ENCODE peak calls at places on chromosomes 11 and 22, in eight cellular contexts. One of them, this sample, is unnamed.

GRCh38 chr11:68002943-68003845 is 703 bp downstream of the UNC93B1 start:
- DNase-seq in HCT116: no peak
- DNase-seq in body of pancreas: peak; percentile 67
- DNase-seq in left ventricle myocardium inferior: no peak
- DNase-seq in choroid plexus epithelial cell: no peak
- DNase-seq in heart right ventricle: no peak
- DNase-seq in SK-N-MC: no peak
- DNase-seq in lower lobe of right lung: peak; percentile 85
- DNase-seq in this sample: peak; percentile 96

GRCh38 chr11:86476109-86476861 is 101.6 kb downstream of the CCDC81 start:
- DNase-seq in HCT116: no peak
- DNase-seq in body of pancreas: no peak
- DNase-seq in left ventricle myocardium inferior: peak; percentile 30
- DNase-seq in choroid plexus epithelial cell: peak; percentile 90
- DNase-seq in heart right ventricle: peak; percentile 56
- DNase-seq in SK-N-MC: no peak
- DNase-seq in lower lobe of right lung: no peak
- DNase-seq in this sample: no peak

GRCh38 chr11:12841946-12842630 is 167.0 kb upstream of the RASSF10 start:
- DNase-seq in HCT116: no peak
- DNase-seq in body of pancreas: peak; percentile 56
- DNase-seq in left ventricle myocardium inferior: no peak
- DNase-seq in choroid plexus epithelial cell: peak; percentile 85
- DNase-seq in heart right ventricle: no peak
- DNase-seq in SK-N-MC: peak; percentile 87
- DNase-seq in lower lobe of right lung: no peak
- DNase-seq in this sample: no peak

GRCh38 chr11:128896356-128896755 is 5.2 kb downstream of the KCNJ5 start:
- DNase-seq in HCT116: no peak
- DNase-seq in body of pancreas: no peak
- DNase-seq in left ventricle myocardium inferior: no peak
- DNase-seq in choroid plexus epithelial cell: no peak
- DNase-seq in heart right ventricle: no peak
- DNase-seq in SK-N-MC: no peak
- DNase-seq in lower lobe of right lung: no peak
- DNase-seq in this sample: no peak

GRCh38 chr22:30262917-30263741 is 3.5 kb downstream of the OSM start:
- DNase-seq in HCT116: no peak
- DNase-seq in body of pancreas: peak; percentile 76
- DNase-seq in left ventricle myocardium inferior: peak; percentile 75
- DNase-seq in choroid plexus epithelial cell: peak; percentile 63
- DNase-seq in heart right ventricle: peak; percentile 71
- DNase-seq in SK-N-MC: no peak
- DNase-seq in lower lobe of right lung: peak; percentile 82
- DNase-seq in this sample: peak; percentile 92

GRCh38 chr11:94593030-94593429 is 25.9 kb downstream of the PIWIL4 start:
- DNase-seq in HCT116: no peak
- DNase-seq in body of pancreas: no peak
- DNase-seq in left ventricle myocardium inferior: no peak
- DNase-seq in choroid plexus epithelial cell: peak; percentile 28
- DNase-seq in heart right ventricle: no peak
- DNase-seq in SK-N-MC: no peak
- DNase-seq in lower lobe of right lung: no peak
- DNase-seq in this sample: no peak

GRCh38 chr22:35821654-35822053 is 104.0 kb downstream of the APOL5 start:
- DNase-seq in HCT116: no peak
- DNase-seq in body of pancreas: no peak
- DNase-seq in left ventricle myocardium inferior: no peak
- DNase-seq in choroid plexus epithelial cell: no peak
- DNase-seq in heart right ventricle: no peak
- DNase-seq in SK-N-MC: no peak
- DNase-seq in lower lobe of right lung: no peak
- DNase-seq in this sample: no peak

GRCh38 chr22:23714596-23715588 is 24.1 kb downstream of the RGL4 start:
- DNase-seq in HCT116: no peak
- DNase-seq in body of pancreas: no peak
- DNase-seq in left ventricle myocardium inferior: no peak
- DNase-seq in choroid plexus epithelial cell: no peak
- DNase-seq in heart right ventricle: no peak
- DNase-seq in SK-N-MC: no peak
- DNase-seq in lower lobe of right lung: no peak
- DNase-seq in this sample: no peak

GRCh38 chr11:35943761-35944502 is at the start of gene LDLRAD3:
- DNase-seq in HCT116: peak; percentile 37
- DNase-seq in body of pancreas: peak; percentile 76
- DNase-seq in left ventricle myocardium inferior: peak; percentile 76
- DNase-seq in choroid plexus epithelial cell: peak; percentile 93
- DNase-seq in heart right ventricle: peak; percentile 60
- DNase-seq in SK-N-MC: no peak
- DNase-seq in lower lobe of right lung: peak; percentile 81
- DNase-seq in this sample: peak; percentile 90

GRCh38 chr11:100709233-100709999 is 22.3 kb downstream of the ARHGAP42 start:
- DNase-seq in HCT116: peak; percentile 26
- DNase-seq in body of pancreas: no peak
- DNase-seq in left ventricle myocardium inferior: no peak
- DNase-seq in choroid plexus epithelial cell: peak; percentile 59
- DNase-seq in heart right ventricle: no peak
- DNase-seq in SK-N-MC: no peak
- DNase-seq in lower lobe of right lung: no peak
- DNase-seq in this sample: no peak

GRCh38 chr11:19632435-19632834 is 80.2 kb upstream of the NAV2 start:
- DNase-seq in HCT116: no peak
- DNase-seq in body of pancreas: no peak
- DNase-seq in left ventricle myocardium inferior: no peak
- DNase-seq in choroid plexus epithelial cell: peak; percentile 52
- DNase-seq in heart right ventricle: no peak
- DNase-seq in SK-N-MC: no peak
- DNase-seq in lower lobe of right lung: no peak
- DNase-seq in this sample: no peak

GRCh38 chr11:119910056-119910455 is 181.1 kb upstream of the NECTIN1 start:
- DNase-seq in HCT116: no peak
- DNase-seq in body of pancreas: no peak
- DNase-seq in left ventricle myocardium inferior: no peak
- DNase-seq in choroid plexus epithelial cell: no peak
- DNase-seq in heart right ventricle: no peak
- DNase-seq in SK-N-MC: no peak
- DNase-seq in lower lobe of right lung: no peak
- DNase-seq in this sample: no peak

GRCh38 chr11:69682221-69682620 is 7.1 kb upstream of the LTO1 start:
- DNase-seq in HCT116: no peak
- DNase-seq in body of pancreas: no peak
- DNase-seq in left ventricle myocardium inferior: no peak
- DNase-seq in choroid plexus epithelial cell: no peak
- DNase-seq in heart right ventricle: no peak
- DNase-seq in SK-N-MC: no peak
- DNase-seq in lower lobe of right lung: no peak
- DNase-seq in this sample: peak; percentile 16
- H3K4me3 ChIP-seq in HCT116: no peak overlapping the region
- H3K4me3 ChIP-seq in body of pancreas: no peak overlapping the region
- H3K4me3 ChIP-seq in left ventricle myocardium inferior: no peak overlapping the region
- H3K4me3 ChIP-seq in choroid plexus epithelial cell: no peak overlapping the region
- H3K4me3 ChIP-seq in heart right ventricle: no peak overlapping the region
- H3K4me3 ChIP-seq in SK-N-MC: no peak overlapping the region
- H3K4me3 ChIP-seq in lower lobe of right lung: no peak overlapping the region
- H3K4me3 ChIP-seq in this sample: no peak overlapping the region

DNA sequence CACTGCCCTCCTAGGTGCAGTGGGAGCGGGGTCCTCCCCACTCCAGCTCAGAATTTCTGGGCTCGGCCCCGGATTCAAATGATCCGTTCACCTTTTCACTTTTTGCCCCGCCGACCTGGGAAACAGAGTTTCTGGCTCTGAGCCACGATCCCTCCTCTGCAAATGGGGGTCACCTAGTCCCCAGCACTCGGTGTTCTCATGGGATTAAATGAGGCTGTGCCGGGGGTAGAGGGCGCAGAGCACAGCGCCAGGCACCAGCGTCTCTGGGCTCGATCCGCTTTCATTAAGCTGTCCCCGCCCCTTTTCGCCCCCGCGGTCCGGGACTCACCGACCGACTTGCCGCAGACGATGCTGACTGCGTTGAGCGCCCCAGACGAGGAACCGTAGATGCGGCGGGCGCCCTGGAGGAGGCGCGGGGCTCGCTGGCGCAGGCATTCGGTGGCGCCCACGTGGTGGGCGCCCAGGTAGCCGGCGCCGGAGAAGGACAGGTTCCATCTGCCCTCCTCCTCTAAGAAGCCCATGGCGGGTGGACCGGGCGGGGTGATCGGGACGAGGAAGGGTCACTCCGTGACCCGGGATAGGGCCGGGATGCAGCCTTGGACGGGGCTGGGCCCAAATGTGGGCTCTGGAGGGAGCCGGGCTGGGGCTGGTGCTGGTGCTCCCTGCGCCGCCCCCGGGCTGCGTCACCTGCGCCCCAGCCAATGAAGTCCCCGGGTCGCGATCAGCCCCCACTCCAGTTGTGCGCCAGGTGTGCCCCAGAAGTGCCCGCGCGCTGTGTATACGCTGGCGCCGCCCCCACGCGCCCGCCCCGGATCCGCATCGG is at the start of gene PNPLA5:
- DNase-seq in HCT116: no peak
- DNase-seq in body of pancreas: no peak
- DNase-seq in left ventricle myocardium inferior: no peak
- DNase-seq in choroid plexus epithelial cell: peak; percentile 9
- DNase-seq in heart right ventricle: no peak
- DNase-seq in SK-N-MC: no peak
- DNase-seq in lower lobe of right lung: no peak
- DNase-seq in this sample: peak; percentile 68
- H3K4me3 ChIP-seq in HCT116: peak within 1 kb of the TSS; percentile 68
- H3K4me3 ChIP-seq in body of pancreas: no peak within 1 kb of the TSS
- H3K4me3 ChIP-seq in left ventricle myocardium inferior: peak within 1 kb of the TSS; percentile 7
- H3K4me3 ChIP-seq in choroid plexus epithelial cell: no peak within 1 kb of the TSS
- H3K4me3 ChIP-seq in heart right ventricle: no peak within 1 kb of the TSS
- H3K4me3 ChIP-seq in SK-N-MC: no peak within 1 kb of the TSS
- H3K4me3 ChIP-seq in lower lobe of right lung: no peak within 1 kb of the TSS
- H3K4me3 ChIP-seq in this sample: no peak within 1 kb of the TSS

GRCh38 chr22:20528405-20528978 is 21.1 kb downstream of the MED15 start:
- DNase-seq in HCT116: no peak
- DNase-seq in body of pancreas: no peak
- DNase-seq in left ventricle myocardium inferior: no peak
- DNase-seq in choroid plexus epithelial cell: no peak
- DNase-seq in heart right ventricle: no peak
- DNase-seq in SK-N-MC: no peak
- DNase-seq in lower lobe of right lung: peak; percentile 9
- DNase-seq in this sample: no peak
- H3K4me3 ChIP-seq in HCT116: no peak overlapping the region
- H3K4me3 ChIP-seq in body of pancreas: no peak overlapping the region
- H3K4me3 ChIP-seq in left ventricle myocardium inferior: no peak overlapping the region
- H3K4me3 ChIP-seq in choroid plexus epithelial cell: no peak overlapping the region
- H3K4me3 ChIP-seq in heart right ventricle: no peak overlapping the region
- H3K4me3 ChIP-seq in SK-N-MC: no peak overlapping the region
- H3K4me3 ChIP-seq in lower lobe of right lung: no peak overlapping the region
- H3K4me3 ChIP-seq in this sample: no peak overlapping the region

DNA sequence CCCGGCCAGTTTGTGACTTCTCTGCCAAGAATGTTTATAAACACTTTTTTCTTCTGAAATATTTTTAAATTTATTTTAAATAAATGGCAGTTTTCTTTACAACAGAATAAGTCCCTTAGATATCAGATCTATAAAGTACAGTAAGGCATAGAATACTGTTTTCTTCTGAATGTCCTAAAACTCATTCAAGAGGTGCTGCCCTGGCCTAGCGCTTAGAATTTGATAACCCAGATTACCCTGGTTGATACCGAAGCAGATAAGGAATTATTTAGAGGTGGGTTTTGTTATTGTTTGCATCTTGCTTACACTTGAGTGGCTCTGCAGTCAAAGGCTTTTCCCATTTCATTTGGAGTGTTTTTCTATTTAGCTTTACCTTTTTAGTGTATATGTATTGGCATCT is 1.1 kb downstream of the ACAD8 start:
- DNase-seq in HCT116: no peak
- DNase-seq in body of pancreas: no peak
- DNase-seq in left ventricle myocardium inferior: no peak
- DNase-seq in choroid plexus epithelial cell: no peak
- DNase-seq in heart right ventricle: no peak
- DNase-seq in SK-N-MC: no peak
- DNase-seq in lower lobe of right lung: no peak
- DNase-seq in this sample: no peak
- H3K4me3 ChIP-seq in HCT116: peak overlapping the region; percentile 73
- H3K4me3 ChIP-seq in body of pancreas: peak overlapping the region; percentile 86
- H3K4me3 ChIP-seq in left ventricle myocardium inferior: peak overlapping the region; percentile 98
- H3K4me3 ChIP-seq in choroid plexus epithelial cell: peak overlapping the region; percentile 86
- H3K4me3 ChIP-seq in heart right ventricle: peak overlapping the region; percentile 94
- H3K4me3 ChIP-seq in SK-N-MC: peak overlapping the region; percentile 93
- H3K4me3 ChIP-seq in lower lobe of right lung: peak overlapping the region; percentile 88
- H3K4me3 ChIP-seq in this sample: peak overlapping the region; percentile 94

DNA sequence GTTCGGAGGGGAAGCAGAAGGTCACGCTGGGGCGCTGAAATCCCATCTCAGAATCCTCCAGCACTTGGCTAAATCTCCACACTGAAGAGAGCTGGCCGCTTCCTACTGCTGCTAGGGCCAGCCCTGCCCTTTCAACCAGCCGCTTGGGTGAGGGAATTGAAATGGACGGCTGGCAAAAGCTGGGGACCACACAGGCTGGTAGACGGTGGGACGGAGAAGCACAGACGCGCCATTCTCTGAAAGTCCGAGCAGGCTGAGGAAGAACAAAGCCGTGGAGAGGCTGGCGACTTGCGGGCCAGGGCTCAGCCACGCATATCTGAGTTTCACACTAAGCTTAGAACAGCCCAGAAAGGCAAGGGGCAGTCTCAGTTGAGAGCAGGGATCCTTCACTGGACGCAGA is 3.6 kb downstream of the EHD1 start:
- DNase-seq in HCT116: no peak
- DNase-seq in body of pancreas: no peak
- DNase-seq in left ventricle myocardium inferior: no peak
- DNase-seq in choroid plexus epithelial cell: no peak
- DNase-seq in heart right ventricle: no peak
- DNase-seq in SK-N-MC: no peak
- DNase-seq in lower lobe of right lung: no peak
- DNase-seq in this sample: peak; percentile 77
- H3K4me3 ChIP-seq in HCT116: no peak overlapping the region
- H3K4me3 ChIP-seq in body of pancreas: no peak overlapping the region
- H3K4me3 ChIP-seq in left ventricle myocardium inferior: peak overlapping the region; percentile 94
- H3K4me3 ChIP-seq in choroid plexus epithelial cell: no peak overlapping the region
- H3K4me3 ChIP-seq in heart right ventricle: peak overlapping the region; percentile 95
- H3K4me3 ChIP-seq in SK-N-MC: no peak overlapping the region
- H3K4me3 ChIP-seq in lower lobe of right lung: peak overlapping the region; percentile 97
- H3K4me3 ChIP-seq in this sample: peak overlapping the region; percentile 98

GRCh38 chr11:15071556-15072255 is 1.7 kb upstream of the CALCB start:
- DNase-seq in HCT116: no peak
- DNase-seq in body of pancreas: no peak
- DNase-seq in left ventricle myocardium inferior: no peak
- DNase-seq in choroid plexus epithelial cell: no peak
- DNase-seq in heart right ventricle: no peak
- DNase-seq in SK-N-MC: no peak
- DNase-seq in lower lobe of right lung: no peak
- DNase-seq in this sample: no peak

GRCh38 chr11:15075162-15075526 is 1.8 kb downstream of the CALCB start:
- DNase-seq in HCT116: no peak
- DNase-seq in body of pancreas: no peak
- DNase-seq in left ventricle myocardium inferior: no peak
- DNase-seq in choroid plexus epithelial cell: no peak
- DNase-seq in heart right ventricle: no peak
- DNase-seq in SK-N-MC: no peak
- DNase-seq in lower lobe of right lung: no peak
- DNase-seq in this sample: no peak

GRCh38 chr11:15072551-15073143 is 746 bp upstream of the CALCB start:
- DNase-seq in HCT116: no peak
- DNase-seq in body of pancreas: no peak
- DNase-seq in left ventricle myocardium inferior: no peak
- DNase-seq in choroid plexus epithelial cell: no peak
- DNase-seq in heart right ventricle: no peak
- DNase-seq in SK-N-MC: no peak
- DNase-seq in lower lobe of right lung: no peak
- DNase-seq in this sample: no peak

GRCh38 chr11:15073361-15074205 is at the start of gene CALCB:
- DNase-seq in HCT116: no peak
- DNase-seq in body of pancreas: peak; percentile 42
- DNase-seq in left ventricle myocardium inferior: no peak
- DNase-seq in choroid plexus epithelial cell: no peak
- DNase-seq in heart right ventricle: no peak
- DNase-seq in SK-N-MC: no peak
- DNase-seq in lower lobe of right lung: peak; percentile 51
- DNase-seq in this sample: no peak

GRCh38 chr11:15074206-15075161 is 1.1 kb downstream of the CALCB start:
- DNase-seq in HCT116: peak; percentile 83
- DNase-seq in body of pancreas: peak; percentile 93
- DNase-seq in left ventricle myocardium inferior: peak; percentile 81
- DNase-seq in choroid plexus epithelial cell: peak; percentile 77
- DNase-seq in heart right ventricle: peak; percentile 75
- DNase-seq in SK-N-MC: no peak
- DNase-seq in lower lobe of right lung: peak; percentile 86
- DNase-seq in this sample: peak; percentile 93
- H3K4me3 ChIP-seq in HCT116: peak overlapping the region; percentile 21
- H3K4me3 ChIP-seq in body of pancreas: no peak overlapping the region
- H3K4me3 ChIP-seq in left ventricle myocardium inferior: peak overlapping the region; percentile 58
- H3K4me3 ChIP-seq in choroid plexus epithelial cell: no peak overlapping the region
- H3K4me3 ChIP-seq in heart right ventricle: peak overlapping the region; percentile 37
- H3K4me3 ChIP-seq in SK-N-MC: peak overlapping the region; percentile 68
- H3K4me3 ChIP-seq in lower lobe of right lung: peak overlapping the region; percentile 44
- H3K4me3 ChIP-seq in this sample: peak overlapping the region; percentile 24

This sample was measured in spleen.